ENCODE peak calls at places on chromosomes 3 and 15, in seven cellular contexts. B is bronchial epithelial cell, Z is LoVo, J is natural killer cell, T is A172, C is T-helper 1 cell, E is tibial artery. H is an unnamed sample.

GRCh38 chr3:49006591-49007067 is 562 bp upstream of the WDR6 start:
- DNase-seq in B (no peak), Z (no peak), J (peak; percentile 39), T (no peak), C (no peak), E (peak; percentile 40), H (no peak)

GRCh38 chr15:31399544-31400171 is 73.0 kb downstream of the KLF13 start:
- DNase-seq in B (no peak), Z (no peak), J (no peak), T (peak; percentile 14), C (no peak), E (no peak), H (no peak)

GRCh38 chr3:133944641-133945441 is 49.2 kb upstream of the RAB6B start:
- DNase-seq in B (peak; percentile 31), Z (peak; percentile 21), J (no peak), T (peak; percentile 80), C (no peak), E (peak; percentile 55), H (no peak)

GRCh38 chr3:64686446-64686908 is 1.3 kb downstream of the ADAMTS9 start:
- DNase-seq in B (peak; percentile 54), Z (no peak), J (no peak), T (peak; percentile 22), C (no peak), E (no peak), H (no peak)

GRCh38 chr3:194278186-194278845 is 72.8 kb downstream of the CPN2 start:
- DNase-seq in B (no peak), Z (no peak), J (no peak), T (no peak), C (no peak), E (peak; percentile 16), H (no peak)

GRCh38 chr15:40115670-40116093 is 7.0 kb upstream of the BMF start:
- DNase-seq in B (peak; percentile 25), Z (no peak), J (no peak), T (no peak), C (no peak), E (peak; percentile 56), H (peak; percentile 70)

GRCh38 chr15:87589134-87589533 is 667.4 kb downstream of the NTRK3 start:
- DNase-seq in B (no peak), Z (no peak), J (no peak), T (no peak), C (no peak), E (no peak), H (no peak)

GRCh38 chr3:73575519-73575918 is 49.2 kb downstream of the PDZRN3 start:
- DNase-seq in B (no peak), Z (no peak), J (no peak), T (no peak), C (no peak), E (no peak), H (no peak)

GRCh38 chr3:186976802-186977201 is 46.5 kb downstream of the ST6GAL1 start:
- DNase-seq in B (no peak), Z (no peak), J (no peak), T (no peak), C (no peak), E (no peak), H (no peak)

GRCh38 chr3:170257145-170257544 is 34.9 kb downstream of the PRKCI start:
- DNase-seq in B (no peak), Z (no peak), J (no peak), T (no peak), C (no peak), E (no peak), H (no peak)

GRCh38 chr3:5384557-5384956 is 197.1 kb downstream of the EDEM1 start:
- DNase-seq in B (no peak), Z (no peak), J (no peak), T (no peak), C (no peak), E (no peak), H (no peak)

GRCh38 chr3:109532257-109533216 is 195.2 kb upstream of the DPPA4 start:
- DNase-seq in B (peak; percentile 55), Z (no peak), J (no peak), T (peak; percentile 82), C (no peak), E (no peak), H (no peak)

GRCh38 chr3:81198766-81199165 is 562.7 kb downstream of the GBE1 start:
- DNase-seq in B (no peak), Z (no peak), J (no peak), T (no peak), C (no peak), E (no peak), H (no peak)

H was measured in CD14-positive monocyte.